ENCODE peak calls at places on chromosomes 4 and X, in nine cellular contexts. C is coronary artery; Y is A172; U is prostate gland; J is Calu3; I is stimulated activated CD4-positive, alpha-beta T cell treated with anti-CD3 and anti-CD28 coated beads, Interleukin-2, amount 100 ng/mL, for 4 hours; Q is body of pancreas; P is renal cortical epithelial cell; G is germinal center. T is an unnamed sample.

GRCh38 chr4:74545488-74545887 is 100.6 kb downstream of the AREG start:
- DNase-seq in P (peak), Y (no peak), G (no peak), C (no peak), I (no peak), U (no peak), Q (peak), J (peak), T (no peak)

GRCh38 chr4:76156635-76157034 is 8.4 kb upstream of the NUP54 start:
- DNase-seq in J (no peak), I (no peak), G (no peak), P (peak), U (no peak), C (no peak), Q (no peak), Y (no peak), T (no peak)

GRCh38 chr4:123325241-123325681 is 71.3 kb upstream of the SPRY1 start:
- DNase-seq in Y (no peak), I (no peak), G (peak), J (no peak), C (no peak), P (no peak), U (no peak), Q (no peak), T (no peak)

GRCh38 chr4:26284536-26284935 is 36.3 kb upstream of the RBPJ start:
- DNase-seq in Y (peak), P (peak), I (no peak), C (no peak), Q (no peak), G (no peak), U (no peak), J (peak), T (no peak)

GRCh38 chr4:164807611-164808010 is 53.7 kb downstream of the SMIM31 start:
- DNase-seq in U (no peak), P (peak), G (no peak), I (no peak), C (no peak), J (no peak), Y (peak), Q (no peak), T (no peak)

GRCh38 chrX:41558531-41558930 is 111.4 kb downstream of the NYX start:
- DNase-seq in U (no peak), Y (no peak), G (peak), P (no peak), I (no peak), C (no peak), Q (no peak), J (no peak), T (no peak)

GRCh38 chr4:54840992-54841768 is 183.4 kb downstream of the KIT start:
- DNase-seq in J (peak), Q (no peak), U (no peak), P (peak), C (no peak), I (no peak), Y (peak), G (no peak), T (no peak)

GRCh38 chrX:140764401-140764919 is 54.9 kb downstream of the LINC00632 start:
- DNase-seq in P (no peak), U (no peak), Q (peak), J (no peak), I (no peak), G (no peak), C (peak), Y (no peak), T (no peak)

GRCh38 chrX:140733766-140734342 is 24.3 kb downstream of the LINC00632 start:
- DNase-seq in G (peak), P (peak), J (peak), I (no peak), C (no peak), U (peak), Q (peak), Y (peak), T (no peak)

GRCh38 chrX:132875705-132876508 is 82.5 kb downstream of the HS6ST2 start:
- DNase-seq in I (no peak), Q (no peak), J (no peak), C (no peak), G (no peak), P (peak), U (no peak), Y (no peak), T (peak)

GRCh38 chr4:112083587-112084347 is 61.5 kb upstream of the FAM241A start:
- DNase-seq in J (no peak), U (no peak), Y (peak), I (no peak), C (no peak), G (no peak), Q (no peak), P (peak), T (no peak)

GRCh38 chr4:113243312-113243711 is 193.9 kb downstream of the ANK2 start:
- DNase-seq in P (no peak), G (no peak), U (no peak), Y (no peak), J (no peak), C (no peak), Q (no peak), I (no peak), T (no peak)

GRCh38 chr4:53932784-53933183 is 131.6 kb downstream of the CHIC2 start:
- DNase-seq in J (no peak), U (no peak), G (no peak), P (no peak), Y (peak), Q (no peak), C (no peak), I (no peak), T (no peak)

GRCh38 chr4:10947898-10948297 is 263.3 kb upstream of the CLNK start:
- DNase-seq in U (no peak), J (no peak), I (no peak), Q (no peak), C (no peak), G (no peak), P (no peak), Y (no peak), T (no peak)

GRCh38 chr4:37995299-37995821 is 35.2 kb downstream of the PTTG2 start:
- DNase-seq in P (no peak), C (no peak), G (no peak), Q (no peak), J (no peak), I (no peak), U (no peak), Y (no peak), T (no peak)

GRCh38 chr4:163164591-163164990 is 2.1 kb downstream of the NAF1 start:
- DNase-seq in Q (no peak), J (no peak), U (no peak), Y (no peak), G (no peak), C (no peak), P (peak), I (no peak), T (no peak)

GRCh38 chr4:73998040-73999011 is at the start of gene CXCL5:
- DNase-seq in J (peak), U (no peak), I (no peak), Y (no peak), P (peak), C (no peak), G (no peak), Q (peak), T (no peak)

T was measured in LNCaP clone FGC.